ENCODE peak calls at places on chromosomes 11 and 22, in six cellular contexts. U, E, J, Q, L and M are unnamed samples.

GRCh38 chr11:10317281-10317755 is 12.4 kb downstream of the ADM start:
- DNase-seq in L (peak; percentile 36), E (peak; percentile 65), J (peak; percentile 42), Q (no peak), U (peak; percentile 14), M (no peak)

GRCh38 chr11:94767701-94768601 is at the start of gene AMOTL1:
- DNase-seq in E (peak; percentile 87), J (peak; percentile 92), U (peak; percentile 76), L (peak; percentile 91), Q (peak; percentile 93), M (peak; percentile 90)

GRCh38 chr11:313787-314547 is at the start of gene IFITM1:
- DNase-seq in E (no peak), L (peak; percentile 33), U (peak; percentile 84), Q (peak; percentile 94), J (no peak), M (no peak)

GRCh38 chr11:47357985-47358730 is 5.7 kb upstream of the MYBPC3 start:
- DNase-seq in U (no peak), J (no peak), Q (no peak), L (no peak), E (no peak), M (no peak)

GRCh38 chr11:3956038-3956437 is 100.6 kb downstream of the STIM1 start:
- DNase-seq in U (no peak), E (no peak), J (no peak), Q (no peak), L (no peak), M (no peak)

GRCh38 chr11:78325274-78325781 is 92.3 kb downstream of the GAB2 start:
- DNase-seq in U (no peak), L (no peak), E (no peak), Q (no peak), J (no peak), M (no peak)

GRCh38 chr22:27581688-27582087 is 219.9 kb downstream of the MN1 start:
- DNase-seq in L (no peak), J (no peak), E (no peak), U (peak; percentile 17), Q (no peak), M (no peak)

GRCh38 chr22:50307891-50308596 is 598 bp upstream of the PLXNB2 start:
- DNase-seq in U (no peak), L (no peak), J (no peak), E (no peak), Q (no peak), M (no peak)

GRCh38 chr22:20606041-20606783 is 98.8 kb downstream of the MED15 start:
- DNase-seq in E (peak; percentile 48), J (peak; percentile 95), U (peak; percentile 59), L (peak; percentile 99), Q (peak; percentile 66), M (peak; percentile 83)

GRCh38 chr11:44264126-44264749 is 45.7 kb downstream of the ALX4 start:
- DNase-seq in L (no peak), J (no peak), Q (no peak), E (no peak), U (no peak), M (no peak)

GRCh38 chr11:394034-394857 is at the start of gene PKP3:
- DNase-seq in L (peak; percentile 95), U (peak; percentile 60), Q (peak; percentile 83), J (peak; percentile 88), E (no peak), M (no peak)

GRCh38 chr11:94925422-94926270 is 47.7 kb downstream of the CWC15 start:
- DNase-seq in E (no peak), U (no peak), L (no peak), Q (peak; percentile 62), J (no peak), M (no peak)

GRCh38 chr11:102518296-102519094 is 12.1 kb downstream of the MMP7 start:
- DNase-seq in Q (no peak), U (no peak), L (no peak), J (no peak), E (no peak), M (no peak)

GRCh38 chr11:62652156-62653006 is 721 bp downstream of the INTS5 start:
- DNase-seq in Q (no peak), J (no peak), U (no peak), E (no peak), L (no peak), M (no peak)

GRCh38 chr11:60700689-60701508 is 1.5 kb downstream of the MS4A8 start:
- DNase-seq in U (no peak), E (peak; percentile 48), Q (no peak), L (peak; percentile 15), J (peak; percentile 62), M (peak; percentile 67)

GRCh38 chr22:35552186-35552842 is 11.7 kb downstream of the RASD2 start:
- DNase-seq in U (no peak), Q (peak; percentile 37), L (peak; percentile 47), E (peak; percentile 60), J (peak; percentile 88), M (no peak)

GRCh38 chr22:46806789-46807188 is 44.3 kb downstream of the TBC1D22A start:
- DNase-seq in E (no peak), Q (no peak), J (no peak), L (no peak), U (no peak), M (no peak)
- H3K14ac ChIP-seq in E (no peak overlapping the region), Q (no peak overlapping the region), J (no peak overlapping the region), L (no peak overlapping the region), U (no peak overlapping the region), M (no peak overlapping the region)

GRCh38 chr11:8802263-8802662 is 108.7 kb upstream of the AKIP1 start:
- DNase-seq in L (no peak), J (no peak), E (no peak), U (no peak), Q (no peak), M (no peak)
- H3K14ac ChIP-seq in L (no peak overlapping the region), J (no peak overlapping the region), E (no peak overlapping the region), U (no peak overlapping the region), Q (no peak overlapping the region), M (no peak overlapping the region)

GRCh38 chr11:125236072-125236825 is 71.7 kb downstream of the PKNOX2 start:
- DNase-seq in Q (no peak), J (peak; percentile 70), E (no peak), U (no peak), L (no peak), M (no peak)

GRCh38 chr11:125233116-125233515 is 68.6 kb downstream of the PKNOX2 start:
- DNase-seq in E (no peak), U (no peak), Q (no peak), L (no peak), J (no peak), M (no peak)

GRCh38 chr11:125229916-125230315 is 65.4 kb downstream of the PKNOX2 start:
- DNase-seq in J (no peak), L (no peak), U (no peak), E (no peak), Q (no peak), M (no peak)

GRCh38 chr11:125235006-125235405 is 70.5 kb downstream of the PKNOX2 start:
- DNase-seq in L (no peak), U (no peak), Q (no peak), E (peak; percentile 64), J (no peak), M (no peak)

GRCh38 chr11:125233736-125234275 is 69.3 kb downstream of the PKNOX2 start:
- DNase-seq in U (no peak), L (no peak), E (no peak), J (no peak), Q (no peak), M (no peak)
- H3K14ac ChIP-seq in U (no peak overlapping the region), L (no peak overlapping the region), E (no peak overlapping the region), J (no peak overlapping the region), Q (no peak overlapping the region), M (no peak overlapping the region)

DNA sequence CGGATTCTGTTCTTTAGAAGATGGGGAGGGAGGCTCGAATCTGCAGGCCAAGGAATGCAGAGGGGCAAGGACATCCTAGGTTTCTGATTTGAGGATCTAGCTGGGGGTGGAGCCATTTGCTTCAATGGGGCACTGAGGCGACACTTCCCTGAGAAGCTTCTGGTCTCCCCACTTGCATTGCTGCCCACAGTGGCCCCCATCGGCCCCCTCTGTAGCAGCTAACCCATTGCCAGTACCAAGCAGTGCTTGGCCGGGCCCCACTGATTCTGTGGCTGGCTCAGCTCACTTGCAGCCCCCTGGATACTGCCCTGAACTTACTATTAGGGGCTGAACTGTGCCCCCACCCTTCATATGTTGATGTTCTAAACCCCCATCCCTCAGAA is 42.9 kb upstream of the SHISAL1 start:
- DNase-seq in J (no peak), Q (no peak), L (no peak), U (no peak), E (no peak), M (no peak)
- H3K14ac ChIP-seq in J (no peak overlapping the region), Q (no peak overlapping the region), L (no peak overlapping the region), U (no peak overlapping the region), E (no peak overlapping the region), M (no peak overlapping the region)

DNA sequence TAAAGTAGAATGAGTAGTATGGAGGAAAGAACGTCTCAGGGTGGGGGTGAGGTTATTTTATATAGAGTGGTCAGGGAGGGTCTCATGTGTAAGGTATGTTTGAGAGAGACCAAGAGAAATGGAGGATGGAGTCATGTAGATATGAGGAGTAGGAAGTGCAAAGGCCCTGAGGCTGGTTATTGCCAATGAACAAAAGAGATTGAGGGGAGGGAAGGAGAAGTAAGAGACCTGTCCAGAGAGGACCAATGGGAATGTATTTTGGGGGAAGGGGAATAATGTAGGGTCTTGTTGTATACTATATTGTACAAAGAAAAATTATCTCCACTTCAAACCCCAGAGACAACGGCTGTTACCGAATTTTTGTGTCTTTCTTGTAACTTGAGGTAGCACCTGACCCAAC is 9.8 kb downstream of the CTNND1 start:
- DNase-seq in J (no peak), U (no peak), Q (no peak), L (no peak), E (no peak), M (no peak)
- H3K14ac ChIP-seq in J (no peak overlapping the region), U (no peak overlapping the region), Q (no peak overlapping the region), L (no peak overlapping the region), E (no peak overlapping the region), M (no peak overlapping the region)

GRCh38 chr22:44146088-44146861 is 34.5 kb upstream of the PARVG start:
- DNase-seq in Q (no peak), J (peak; percentile 56), E (no peak), U (no peak), L (no peak), M (no peak)
- H3K14ac ChIP-seq in Q (peak overlapping the region; percentile 20), J (peak overlapping the region; percentile 4), E (peak overlapping the region; percentile 33), U (no peak overlapping the region), L (no peak overlapping the region), M (peak overlapping the region; percentile 100)

DNA sequence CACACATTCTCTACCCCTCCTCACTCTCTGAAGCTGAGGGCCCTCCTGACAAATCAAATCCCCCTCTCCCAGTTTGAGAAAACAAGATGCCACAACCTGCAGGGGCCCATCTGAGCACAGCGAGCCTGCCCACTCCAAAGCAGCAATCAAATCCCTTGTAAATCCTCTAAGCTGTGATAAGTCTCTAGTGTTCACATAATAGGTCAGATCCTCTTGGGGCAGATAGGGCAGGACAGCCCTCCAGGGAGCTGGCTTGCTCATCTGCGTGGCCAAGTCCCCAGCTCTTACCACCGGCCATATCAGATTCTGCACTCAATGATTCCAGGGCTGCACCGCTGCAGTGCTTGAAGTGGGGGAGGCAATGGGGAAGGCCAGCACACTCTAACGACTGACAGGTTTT is 29.6 kb upstream of the FLI1 start:
- DNase-seq in J (no peak), L (no peak), E (no peak), U (no peak), Q (no peak), M (no peak)
- H3K14ac ChIP-seq in J (no peak overlapping the region), L (no peak overlapping the region), E (no peak overlapping the region), U (no peak overlapping the region), Q (no peak overlapping the region), M (no peak overlapping the region)

GRCh38 chr11:133845413-133845812 is at the start of gene SPATA19:
- DNase-seq in Q (no peak), U (no peak), L (no peak), E (no peak), J (no peak), M (no peak)
- H3K14ac ChIP-seq in Q (no peak within 1 kb of the TSS), U (no peak within 1 kb of the TSS), L (no peak within 1 kb of the TSS), E (no peak within 1 kb of the TSS), J (no peak within 1 kb of the TSS), M (no peak within 1 kb of the TSS)